ENCODE peak calls at places on chromosomes 7 and 10, in ten cellular contexts. H, L, I, N, W, V, U, G, X and F are unnamed samples.

GRCh38 chr7:22090512-22090911 is 144.8 kb upstream of the CDCA7L start:
- DNase-seq in G (no peak), W (no peak), H (no peak), U (no peak), V (no peak), L (no peak), N (no peak), X (no peak), I (no peak), F (no peak)

GRCh38 chr7:73941836-73942551 is 81.0 kb downstream of the TMEM270 start:
- DNase-seq in V (no peak), I (no peak), X (peak; percentile 18), L (no peak), H (no peak), G (peak; percentile 81), W (no peak), N (no peak), U (no peak), F (peak; percentile 10)

GRCh38 chr7:25619963-25620799 is 391.9 kb upstream of the NPVF start:
- DNase-seq in U (no peak), L (no peak), V (peak; percentile 63), W (no peak), I (no peak), H (no peak), N (peak; percentile 78), X (no peak), G (no peak), F (no peak)

GRCh38 chr7:139703468-139704307 is 74.1 kb downstream of the HIPK2 start:
- DNase-seq in V (no peak), W (peak; percentile 17), H (no peak), N (no peak), L (no peak), I (no peak), U (no peak), G (no peak), X (no peak), F (no peak)

GRCh38 chr7:55132890-55133551 is 114.2 kb downstream of the EGFR start:
- DNase-seq in V (peak; percentile 61), G (peak; percentile 98), W (no peak), U (peak; percentile 37), X (peak; percentile 100), N (peak; percentile 53), H (no peak), I (no peak), L (no peak), F (peak; percentile 97)

GRCh38 chr7:7948233-7948632 is 20.4 kb upstream of the GLCCI1 start:
- DNase-seq in L (no peak), U (no peak), X (no peak), I (no peak), G (no peak), N (no peak), W (no peak), H (no peak), V (no peak), F (no peak)

GRCh38 chr7:29285861-29286260 is 91.3 kb downstream of the CHN2 start:
- DNase-seq in V (no peak), H (no peak), W (no peak), U (no peak), L (no peak), X (no peak), N (no peak), G (peak; percentile 60), I (no peak), F (no peak)

GRCh38 chr10:42640610-42641229 is 2.4 kb upstream of the ZNF33B start:
- DNase-seq in W (peak; percentile 46), X (no peak), I (no peak), V (no peak), N (no peak), H (no peak), G (peak; percentile 31), L (no peak), U (no peak), F (no peak)

GRCh38 chr10:74640134-74640533 is 186.3 kb upstream of the KAT6B start:
- DNase-seq in V (no peak), G (peak; percentile 40), N (no peak), U (no peak), H (no peak), W (no peak), X (peak; percentile 9), L (no peak), I (no peak), F (no peak)

GRCh38 chr10:112904000-112904399 is 46.0 kb upstream of the TCF7L2 start:
- DNase-seq in I (no peak), U (no peak), H (no peak), W (no peak), G (peak; percentile 69), N (no peak), X (peak; percentile 60), L (no peak), V (no peak), F (no peak)

GRCh38 chr10:91642831-91643692 is 10.2 kb upstream of the PPP1R3C start:
- DNase-seq in N (no peak), V (no peak), H (no peak), X (peak; percentile 70), L (no peak), U (no peak), W (no peak), I (no peak), G (peak; percentile 21), F (no peak)

GRCh38 chr7:42691030-42691639 is 220.7 kb downstream of the C7orf25 start:
- DNase-seq in I (no peak), N (peak; percentile 40), X (peak; percentile 39), H (no peak), L (no peak), V (no peak), W (peak; percentile 82), U (no peak), G (peak; percentile 73), F (peak; percentile 19)

GRCh38 chr7:27277628-27278027 is 35.0 kb downstream of the EVX1 start:
- DNase-seq in V (peak; percentile 40), W (no peak), H (no peak), L (no peak), G (peak; percentile 83), I (no peak), U (no peak), X (peak; percentile 1), N (no peak), F (no peak)

GRCh38 chr7:102220229-102220850 is 66.3 kb upstream of the SH2B2 start:
- DNase-seq in X (no peak), U (no peak), N (no peak), L (no peak), H (no peak), I (no peak), G (no peak), W (peak; percentile 58), V (no peak), F (no peak)

GRCh38 chr10:128526793-128527375 is 400.7 kb upstream of the MKI67 start:
- DNase-seq in V (no peak), U (no peak), L (no peak), W (no peak), N (no peak), I (no peak), H (no peak), X (no peak), G (no peak), F (no peak)

GRCh38 chr7:108181073-108181985 is 51.2 kb upstream of the LAMB4 start:
- DNase-seq in H (no peak), X (peak; percentile 67), V (no peak), I (no peak), U (no peak), W (peak; percentile 71), N (no peak), L (no peak), G (peak; percentile 80), F (no peak)

GRCh38 chr7:87982163-87982562 is 48.1 kb downstream of the ADAM22 start:
- DNase-seq in I (no peak), V (no peak), L (no peak), W (no peak), U (no peak), H (no peak), G (no peak), X (no peak), N (no peak), F (no peak)

GRCh38 chr7:140631006-140631405 is 9.6 kb downstream of the DENND2A start:
- DNase-seq in W (no peak), N (no peak), G (no peak), L (no peak), I (no peak), X (no peak), U (no peak), V (no peak), H (no peak), F (no peak)

GRCh38 chr7:48035301-48035966 is at the start of gene C7orf57:
- DNase-seq in W (peak; percentile 97), H (peak; percentile 93), V (peak; percentile 83), N (peak; percentile 92), X (peak; percentile 77), G (peak; percentile 83), L (peak; percentile 73), I (peak; percentile 32), U (peak; percentile 80), F (peak; percentile 65)
- TF ChIP-seq CTCF in W (peak; percentile 7), H (no peak), V (peak; percentile 15), N (no peak), X (peak; percentile 27), G (no peak), L (no peak), I (no peak), U (no peak), F (no peak)

GRCh38 chr10:71213761-71214440 is 1.5 kb downstream of the UNC5B start:
- DNase-seq in U (no peak), I (no peak), V (peak; percentile 68), X (peak; percentile 80), W (peak; percentile 82), L (no peak), G (no peak), N (peak; percentile 56), H (peak; percentile 75), F (no peak)
- H3K4me3 ChIP-seq in U (peak overlapping the region; percentile 89), I (peak overlapping the region; percentile 67), V (peak overlapping the region; percentile 46), X (peak overlapping the region; percentile 63), W (peak overlapping the region; percentile 86), L (no peak overlapping the region), G (peak overlapping the region; percentile 64), N (peak overlapping the region; percentile 79), H (peak overlapping the region; percentile 80), F (peak overlapping the region; percentile 43)

GRCh38 chr7:129797224-129797789 is 155.5 kb downstream of the UBE2H start:
- DNase-seq in X (no peak), V (no peak), G (no peak), W (peak; percentile 64), I (no peak), N (no peak), U (no peak), H (no peak), L (no peak), F (no peak)
- H3K27me3 ChIP-seq in X (peaks cover 25% of the 10 kb centered on the region), V (no peaks in the 10 kb centered on the region), G (no peaks in the 10 kb centered on the region), W (no peaks in the 10 kb centered on the region), I (no peaks in the 10 kb centered on the region), N (no peaks in the 10 kb centered on the region), U (no peaks in the 10 kb centered on the region), H (no peaks in the 10 kb centered on the region), L (no peaks in the 10 kb centered on the region), F (peaks cover 2% of the 10 kb centered on the region)

DNA sequence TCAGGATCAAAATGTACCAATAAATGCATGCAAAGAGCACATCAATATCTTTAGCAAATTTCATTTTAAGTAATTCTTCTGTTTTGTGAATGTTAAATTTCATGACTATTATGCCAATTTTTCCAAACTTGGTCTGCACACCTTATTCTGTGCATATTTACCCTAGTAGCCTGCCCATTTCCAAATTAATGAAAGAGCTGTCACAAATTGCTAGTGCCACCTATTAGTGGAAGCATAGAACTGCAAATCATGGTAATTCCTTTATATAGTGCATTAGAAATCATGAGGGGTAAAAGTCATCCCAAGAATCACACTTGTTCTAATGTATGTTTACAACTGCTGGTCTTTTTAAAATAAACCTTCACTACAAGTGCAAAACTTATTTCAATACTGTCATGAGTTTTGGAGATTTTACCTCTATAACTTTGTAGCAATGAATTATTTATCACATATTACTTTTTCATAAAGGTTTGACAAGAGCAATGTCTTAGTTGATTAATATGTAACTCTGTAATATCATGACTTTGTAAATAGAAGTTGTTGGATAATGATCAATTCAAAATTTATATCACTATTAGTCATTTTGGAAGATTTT is 5.7 kb downstream of the SEMA3A start:
- DNase-seq in V (no peak), U (no peak), G (peak; percentile 63), I (no peak), W (no peak), H (no peak), N (no peak), L (no peak), X (peak; percentile 32), F (no peak)
- TF ChIP-seq CTCF in V (no peak), U (no peak), G (peak; percentile 80), I (peak; percentile 16), W (peak; percentile 71), H (no peak), N (no peak), L (no peak), X (peak; percentile 53), F (peak; percentile 57)